ENCODE peak calls at places on chromosomes 1 and 21, in four cellular contexts. K is K562, O is endothelial cell of umbilical vein, L is GM12878. P is an unnamed sample.

GRCh38 chr1:53395671-53396215 is 63.5 kb upstream of the DMRTB1 start:
- DNase-seq in K (no peak), O (no peak), L (no peak), P (no peak)

GRCh38 chr21:33578214-33578613 is 10.3 kb downstream of the DONSON start:
- DNase-seq in K (no peak), O (no peak), L (no peak), P (peak)

GRCh38 chr21:45290948-45291612 is 3.4 kb upstream of the POFUT2 start:
- DNase-seq in K (no peak), O (no peak), L (no peak), P (peak)

GRCh38 chr1:152018537-152018936 is 18.3 kb downstream of the S100A11 start:
- DNase-seq in K (no peak), O (peak), L (no peak), P (no peak)

GRCh38 chr1:31155216-31155806 is 84.4 kb downstream of the NKAIN1 start:
- DNase-seq in K (peak), O (peak), L (no peak), P (peak)

GRCh38 chr21:46182548-46183336 is 1.5 kb downstream of the SPATC1L start:
- DNase-seq in K (peak), O (no peak), L (no peak), P (no peak)

GRCh38 chr21:45145146-45145545 is 70.8 kb downstream of the ADARB1 start:
- DNase-seq in K (no peak), O (no peak), L (no peak), P (no peak)

GRCh38 chr1:34619256-34619655 is 135.6 kb upstream of the GJB5 start:
- DNase-seq in K (no peak), O (no peak), L (no peak), P (no peak)

GRCh38 chr21:32806810-32807386 is 35.3 kb upstream of the PAXBP1 start:
- DNase-seq in K (no peak), O (no peak), L (no peak), P (peak)

GRCh38 chr1:41495171-41495948 is 10.9 kb upstream of the EDN2 start:
- DNase-seq in K (peak), O (peak), L (no peak), P (peak)

GRCh38 chr1:46083579-46083978 is 48.9 kb downstream of the PIK3R3 start:
- DNase-seq in K (no peak), O (no peak), L (no peak), P (no peak)

GRCh38 chr1:10380594-10381275 is 18.1 kb upstream of the PGD start:
- DNase-seq in K (no peak), O (no peak), L (no peak), P (peak)

GRCh38 chr1:108811611-108812010 is 45.3 kb downstream of the AKNAD1 start:
- DNase-seq in K (no peak), O (no peak), L (no peak), P (no peak)

GRCh38 chr1:24155011-24155782 is 12.3 kb upstream of the IL22RA1 start:
- DNase-seq in K (peak), O (no peak), L (peak), P (no peak)

GRCh38 chr1:12249181-12249580 is 19.4 kb downstream of the VPS13D start:
- DNase-seq in K (no peak), O (no peak), L (no peak), P (peak)

GRCh38 chr21:26845066-26845749 is at the start of gene ADAMTS1:
- DNase-seq in K (no peak), O (peak), L (no peak), P (peak)

GRCh38 chr1:237411621-237412020 is 369.6 kb downstream of the RYR2 start:
- DNase-seq in K (no peak), O (no peak), L (no peak), P (no peak)

GRCh38 chr1:18951416-18951815 is 5.1 kb downstream of the IFFO2 start:
- DNase-seq in K (no peak), O (no peak), L (no peak), P (no peak)

GRCh38 chr1:230067441-230067870 is 418 bp downstream of the GALNT2 start:
- DNase-seq in K (peak), O (peak), L (no peak), P (no peak)

GRCh38 chr1:228691926-228692325 is 43.4 kb upstream of the RHOU start:
- DNase-seq in K (no peak), O (peak), L (no peak), P (peak)

GRCh38 chr1:12348113-12348512 is 118.3 kb downstream of the VPS13D start:
- DNase-seq in K (no peak), O (no peak), L (no peak), P (no peak)

GRCh38 chr21:28833181-28833580 is 159.5 kb downstream of the LTN1 start:
- DNase-seq in K (no peak), O (no peak), L (no peak), P (peak)

GRCh38 chr1:25909062-25909461 is 2.8 kb upstream of the STMN1 start:
- DNase-seq in K (no peak), O (no peak), L (no peak), P (no peak)

GRCh38 chr1:150688786-150689185 is 8.2 kb downstream of the GOLPH3L start:
- DNase-seq in K (no peak), O (peak), L (no peak), P (no peak)

GRCh38 chr1:118978914-118979701 is 9.0 kb downstream of the TBX15 start:
- DNase-seq in K (no peak), O (no peak), L (no peak), P (no peak)

GRCh38 chr1:151292207-151293030 is 10.3 kb downstream of the ZNF687 start:
- DNase-seq in K (no peak), O (no peak), L (no peak), P (no peak)

GRCh38 chr1:202150607-202151006 is 6.1 kb upstream of the ARL8A start:
- DNase-seq in K (no peak), O (no peak), L (no peak), P (no peak)

GRCh38 chr1:201570886-201571624 is 32.1 kb downstream of the NAV1 start:
- DNase-seq in K (no peak), O (peak), L (no peak), P (no peak)

GRCh38 chr1:223363057-223363855 is 720 bp downstream of the SUSD4 start:
- DNase-seq in K (peak), O (no peak), L (no peak), P (peak)

GRCh38 chr1:5501206-5501980 is 490.8 kb downstream of the NPHP4 start:
- DNase-seq in K (no peak), O (no peak), L (no peak), P (no peak)

GRCh38 chr1:61076728-61077675 is 5.4 kb upstream of the NFIA start:
- DNase-seq in K (peak), O (peak), L (peak), P (peak)

GRCh38 chr1:85947223-85947622 is 209.3 kb downstream of the COL24A1 start:
- DNase-seq in K (no peak), O (no peak), L (no peak), P (no peak)

GRCh38 chr1:170511066-170511465 is 20.9 kb upstream of the GORAB start:
- DNase-seq in K (no peak), O (no peak), L (no peak), P (no peak)

GRCh38 chr1:111294390-111294789 is 3.7 kb downstream of the CHIA start:
- DNase-seq in K (no peak), O (no peak), L (no peak), P (no peak)

GRCh38 chr1:225926551-225927113 is 2.6 kb upstream of the PYCR2 start:
- DNase-seq in K (no peak), O (no peak), L (no peak), P (peak)

GRCh38 chr1:216425577-216425976 is 2.3 kb upstream of the USH2A start:
- DNase-seq in K (no peak), O (no peak), L (no peak), P (peak)

GRCh38 chr21:42677339-42678117 is 24.1 kb downstream of the PDE9A start:
- DNase-seq in K (no peak), O (peak), L (no peak), P (peak)

GRCh38 chr1:236009857-236010256 is 55.0 kb downstream of the NID1 start:
- DNase-seq in K (no peak), O (peak), L (no peak), P (peak)

GRCh38 chr1:201636065-201636464 is 97.1 kb downstream of the NAV1 start:
- DNase-seq in K (no peak), O (peak), L (no peak), P (no peak)

GRCh38 chr1:93078935-93079654 is at the start of gene MTF2:
- DNase-seq in K (peak), O (peak), L (peak), P (peak)

GRCh38 chr1:93082313-93082712 is 3.2 kb downstream of the MTF2 start:
- DNase-seq in K (no peak), O (no peak), L (no peak), P (no peak)

GRCh38 chr1:93079685-93080141 is 630 bp downstream of the MTF2 start:
- DNase-seq in K (peak), O (peak), L (no peak), P (no peak)

GRCh38 chr1:93081716-93082115 is 2.6 kb downstream of the MTF2 start:
- DNase-seq in K (no peak), O (peak), L (no peak), P (peak)

DNA sequence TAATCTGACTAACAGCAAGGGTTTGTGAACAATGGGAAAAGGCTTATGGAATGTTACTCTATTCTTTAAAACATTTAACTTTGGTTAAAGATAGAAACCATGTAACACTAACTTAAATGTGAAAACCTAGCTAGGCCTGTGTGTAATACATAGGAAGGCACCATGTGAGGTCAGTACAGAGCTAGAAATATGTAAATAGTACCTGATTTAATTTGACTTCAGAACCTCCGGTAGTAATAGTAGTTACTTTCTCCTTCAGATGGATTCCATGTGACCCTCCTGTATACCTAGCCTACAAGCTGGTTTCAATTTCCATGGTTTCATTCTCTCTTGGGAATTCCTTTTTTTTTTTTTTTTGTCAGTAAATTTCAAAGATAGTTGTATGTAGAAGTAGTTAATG is 1.3 kb downstream of the MTF2 start:
- DNase-seq in K (peak), O (peak), L (peak), P (peak)
- TF ChIP-seq FOS in K (no peak), O (no peak), L (no peak), P (no peak)

GRCh38 chr1:50704126-50704525 is 255.9 kb downstream of the FAF1 start:
- DNase-seq in K (peak), O (peak), L (no peak), P (peak)
- TF ChIP-seq FOS in K (no peak), O (no peak), L (no peak), P (no peak)

GRCh38 chr1:84736944-84737343 is 46.7 kb upstream of the SSX2IP start:
- DNase-seq in K (no peak), O (no peak), L (no peak), P (no peak)

GRCh38 chr1:84735483-84735882 is 45.2 kb upstream of the SSX2IP start:
- DNase-seq in K (no peak), O (no peak), L (no peak), P (peak)

GRCh38 chr1:84736445-84736844 is 46.2 kb upstream of the SSX2IP start:
- DNase-seq in K (no peak), O (no peak), L (no peak), P (no peak)

GRCh38 chr1:84731519-84731918 is 41.3 kb upstream of the SSX2IP start:
- DNase-seq in K (no peak), O (no peak), L (no peak), P (no peak)

DNA sequence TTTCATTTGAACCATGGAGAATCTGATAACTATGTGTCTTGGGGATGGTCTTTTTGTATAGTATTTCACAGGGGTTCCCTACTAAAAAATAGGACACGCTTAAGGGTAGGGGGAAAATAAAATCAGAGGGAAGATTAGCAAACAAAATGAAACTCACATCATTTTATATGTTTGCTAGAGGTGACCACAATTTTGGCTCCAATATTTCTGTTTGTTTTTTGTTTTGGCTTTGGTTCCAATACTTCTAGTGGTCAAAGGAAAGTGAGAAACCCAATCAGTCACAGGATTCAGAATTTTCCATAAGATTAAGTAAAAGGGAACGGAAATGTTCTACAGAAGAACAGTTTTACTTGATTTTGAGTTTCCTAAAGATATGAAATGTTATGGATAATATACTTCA is 42.3 kb upstream of the SSX2IP start:
- DNase-seq in K (no peak), O (no peak), L (no peak), P (no peak)
- TF ChIP-seq FOS in K (no peak), O (no peak), L (no peak), P (no peak)

GRCh38 chr1:155513300-155513926 is 49.2 kb downstream of the ASH1L start:
- DNase-seq in K (no peak), O (no peak), L (no peak), P (peak)
- TF ChIP-seq FOS in K (no peak), O (no peak), L (no peak), P (no peak)

DNA sequence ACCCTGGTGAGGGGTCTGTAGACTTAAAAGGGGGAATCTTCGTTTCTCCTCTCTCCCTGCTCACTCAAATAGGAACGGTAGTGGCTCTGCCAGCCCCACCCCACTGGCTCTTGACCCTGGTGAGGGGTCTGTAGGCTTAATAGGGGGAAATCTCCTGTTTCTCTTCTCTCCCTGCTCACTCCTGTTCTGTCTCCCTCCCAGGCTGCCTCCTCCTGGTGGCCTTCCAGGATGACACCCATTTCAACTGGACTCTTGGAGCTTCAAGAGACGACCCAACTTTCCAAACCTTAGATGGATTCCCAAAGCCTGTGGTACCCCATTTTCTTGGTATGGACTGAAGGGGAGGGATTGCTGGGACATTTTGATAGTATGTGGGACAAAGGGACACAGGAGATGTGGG is 1.4 kb upstream of the EPHB2 start:
- DNase-seq in K (no peak), O (no peak), L (no peak), P (no peak)
- TF ChIP-seq FOS in K (no peak), O (no peak), L (no peak), P (no peak)

GRCh38 chr1:161200421-161200991 is 1.7 kb upstream of the ADAMTS4 start:
- DNase-seq in K (peak), O (peak), L (no peak), P (no peak)
- TF ChIP-seq FOS in K (no peak), O (no peak), L (no peak), P (no peak)

DNA sequence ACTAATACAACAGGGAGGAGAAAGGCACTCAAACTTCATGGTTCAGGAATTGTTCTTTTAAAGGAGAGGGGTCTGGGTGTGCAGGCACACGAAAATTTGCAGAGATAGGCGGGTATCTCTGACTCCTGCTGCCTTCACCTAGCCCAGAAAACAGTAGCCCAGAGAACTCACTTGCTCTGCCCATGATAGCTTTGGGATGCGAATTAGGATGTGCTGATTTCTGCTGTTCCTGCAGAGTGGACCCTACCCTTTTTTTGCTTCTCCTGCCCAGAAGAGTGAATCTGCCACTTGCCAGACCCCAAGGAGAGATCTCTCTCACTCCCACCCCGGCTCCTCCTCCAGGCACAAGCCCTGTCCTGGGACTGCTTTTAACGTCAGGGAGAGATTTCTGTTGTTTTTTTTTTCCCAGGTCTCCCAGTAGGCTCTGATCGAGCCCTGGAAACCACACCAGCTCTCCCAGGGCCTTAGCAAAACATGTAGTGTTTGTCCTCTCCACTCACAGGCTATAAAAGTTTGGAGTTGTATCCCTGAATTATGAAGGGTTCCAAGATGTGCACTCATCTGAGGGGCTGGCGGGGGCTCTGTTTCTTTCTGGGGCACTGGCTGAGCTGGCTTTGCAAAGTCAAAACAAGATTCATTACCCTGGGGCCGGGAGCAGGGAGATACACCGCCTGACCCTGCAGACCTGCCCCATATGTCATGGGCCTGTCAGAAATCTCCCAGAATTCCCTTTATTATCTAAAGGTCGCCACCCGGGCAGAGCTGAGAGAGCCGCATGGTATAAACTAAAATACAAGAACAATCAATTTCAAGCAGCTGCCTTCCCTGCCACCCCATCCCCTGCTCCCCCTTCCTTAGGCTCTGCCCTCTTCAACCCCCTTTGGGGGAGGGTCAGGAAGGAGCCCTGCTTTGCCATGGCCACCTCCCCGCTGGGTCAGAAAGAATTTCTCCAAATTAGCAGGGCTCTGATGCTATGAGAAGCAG is 17.9 kb downstream of the PLXNA2 start:
- DNase-seq in K (peak), O (no peak), L (no peak), P (no peak)
- TF ChIP-seq FOS in K (no peak), O (no peak), L (no peak), P (no peak)

P was measured in IMR-90.